ENCODE peak calls at places on chromosomes 5 and 9, in eight cellular contexts. L, S, H, Z, B, V, F and M are unnamed samples.

GRCh38 chr9:107890921-107891465 is 401.4 kb upstream of the KLF4 start:
- DNase-seq in H (no peak), Z (no peak), S (no peak), L (no peak), V (no peak), B (no peak), F (no peak), M (no peak)

GRCh38 chr9:112007575-112008240 is 111.1 kb downstream of the UGCG start:
- DNase-seq in Z (no peak), L (no peak), V (no peak), B (peak; percentile 63), F (no peak), H (no peak), S (no peak), M (no peak)

GRCh38 chr5:52786937-52787599 is 648 bp upstream of the ITGA1 start:
- DNase-seq in S (peak; percentile 47), L (no peak), V (peak; percentile 53), B (peak; percentile 69), Z (no peak), H (no peak), F (no peak), M (peak; percentile 52)

GRCh38 chr5:148730272-148730954 is 76.1 kb upstream of the HTR4 start:
- DNase-seq in F (no peak), Z (no peak), H (no peak), S (no peak), B (peak; percentile 31), V (no peak), L (no peak), M (peak; percentile 48)

GRCh38 chr9:70557665-70558419 is 143.4 kb upstream of the KLF9 start:
- DNase-seq in S (no peak), B (no peak), H (no peak), F (no peak), Z (no peak), V (no peak), L (no peak), M (no peak)

GRCh38 chr9:126151031-126151670 is 175.5 kb upstream of the MVB12B start:
- DNase-seq in H (no peak), B (peak; percentile 8), L (no peak), V (peak; percentile 72), S (no peak), F (no peak), Z (no peak), M (peak; percentile 9)

GRCh38 chr5:36369092-36369737 is 67.5 kb upstream of the RANBP3L start:
- DNase-seq in Z (no peak), B (no peak), F (no peak), H (no peak), S (no peak), L (no peak), V (no peak), M (no peak)

GRCh38 chr9:37309136-37309535 is 113.4 kb upstream of the GRHPR start:
- DNase-seq in V (peak; percentile 12), L (no peak), Z (no peak), F (no peak), H (no peak), B (no peak), S (peak; percentile 11), M (no peak)

GRCh38 chr9:132154925-132155324 is 6.9 kb upstream of the NTNG2 start:
- DNase-seq in S (no peak), L (no peak), F (no peak), Z (no peak), H (no peak), B (no peak), V (no peak), M (no peak)

GRCh38 chr9:120343416-120343815 is 236.6 kb downstream of the CDK5RAP2 start:
- DNase-seq in F (no peak), L (no peak), S (no peak), V (no peak), Z (no peak), B (no peak), H (no peak), M (no peak)

GRCh38 chr5:149853019-149853648 is 91.5 kb downstream of the PDE6A start:
- DNase-seq in V (peak; percentile 58), Z (peak; percentile 83), L (peak; percentile 79), B (peak; percentile 72), H (peak; percentile 71), F (peak; percentile 80), S (peak; percentile 24), M (peak; percentile 87)

GRCh38 chr5:94690778-94691177 is 72.3 kb downstream of the SLF1 start:
- DNase-seq in Z (no peak), H (no peak), L (no peak), F (no peak), V (no peak), B (peak; percentile 59), S (no peak), M (no peak)

GRCh38 chr9:123453058-123453667 is 97.2 kb downstream of the CRB2 start:
- DNase-seq in L (no peak), S (no peak), B (no peak), F (no peak), H (no peak), V (no peak), Z (no peak), M (no peak)

GRCh38 chr5:131386124-131386523 is 122.3 kb downstream of the CDC42SE2 start:
- DNase-seq in S (no peak), V (no peak), L (no peak), H (no peak), F (no peak), B (no peak), Z (no peak), M (no peak)

GRCh38 chr5:131384616-131385214 is 120.9 kb downstream of the CDC42SE2 start:
- DNase-seq in L (no peak), Z (no peak), S (no peak), V (no peak), H (no peak), B (no peak), F (no peak), M (no peak)

GRCh38 chr5:131382407-131383395 is 118.8 kb downstream of the CDC42SE2 start:
- DNase-seq in V (peak; percentile 66), Z (no peak), S (peak; percentile 83), B (peak; percentile 74), H (no peak), L (peak; percentile 47), F (peak; percentile 8), M (no peak)

GRCh38 chr5:131381792-131382191 is 117.9 kb downstream of the CDC42SE2 start:
- DNase-seq in L (no peak), V (no peak), B (no peak), S (no peak), F (no peak), H (no peak), Z (no peak), M (no peak)

GRCh38 chr5:131384181-131384580 is 120.3 kb downstream of the CDC42SE2 start:
- DNase-seq in Z (no peak), S (no peak), L (no peak), F (no peak), B (no peak), V (no peak), H (no peak), M (no peak)
- H3K4me1 ChIP-seq in Z (no peaks in the 10 kb centered on the region), S (peaks cover 94% of the 10 kb centered on the region), L (peaks cover 11% of the 10 kb centered on the region), F (peaks cover 1% of the 10 kb centered on the region), B (peaks cover 14% of the 10 kb centered on the region), V (peaks cover 67% of the 10 kb centered on the region), H (peaks cover 6% of the 10 kb centered on the region), M (peaks cover 48% of the 10 kb centered on the region)

GRCh38 chr9:108903437-108904103 is 30.4 kb downstream of the ELP1 start:
- DNase-seq in L (no peak), S (no peak), V (no peak), B (peak; percentile 12), F (no peak), Z (no peak), H (no peak), M (no peak)
- H3K36me3 ChIP-seq in L (peaks cover 81% of the 10 kb centered on the region), S (peaks cover 93% of the 10 kb centered on the region), V (peaks cover 19% of the 10 kb centered on the region), B (peaks cover 96% of the 10 kb centered on the region), F (peaks cover 27% of the 10 kb centered on the region), Z (no peaks in the 10 kb centered on the region), H (no peaks in the 10 kb centered on the region), M (peaks cover 95% of the 10 kb centered on the region)

GRCh38 chr9:137030931-137031527 is 859 bp downstream of the FUT7 start:
- DNase-seq in V (no peak), B (no peak), L (no peak), F (no peak), H (no peak), S (no peak), Z (no peak), M (no peak)

GRCh38 chr9:137034039-137034708 is 2.3 kb upstream of the FUT7 start:
- DNase-seq in V (no peak), L (no peak), F (no peak), Z (no peak), B (no peak), S (no peak), H (no peak), M (no peak)

GRCh38 chr9:137034709-137035506 is 3.0 kb upstream of the FUT7 start:
- DNase-seq in Z (no peak), S (peak; percentile 86), V (peak; percentile 71), H (peak; percentile 86), L (peak; percentile 89), B (peak; percentile 77), F (peak; percentile 76), M (peak; percentile 91)

GRCh38 chr9:137031904-137032639 is at the start of gene FUT7:
- DNase-seq in B (no peak), S (no peak), F (no peak), L (no peak), H (no peak), Z (no peak), V (no peak), M (no peak)

DNA sequence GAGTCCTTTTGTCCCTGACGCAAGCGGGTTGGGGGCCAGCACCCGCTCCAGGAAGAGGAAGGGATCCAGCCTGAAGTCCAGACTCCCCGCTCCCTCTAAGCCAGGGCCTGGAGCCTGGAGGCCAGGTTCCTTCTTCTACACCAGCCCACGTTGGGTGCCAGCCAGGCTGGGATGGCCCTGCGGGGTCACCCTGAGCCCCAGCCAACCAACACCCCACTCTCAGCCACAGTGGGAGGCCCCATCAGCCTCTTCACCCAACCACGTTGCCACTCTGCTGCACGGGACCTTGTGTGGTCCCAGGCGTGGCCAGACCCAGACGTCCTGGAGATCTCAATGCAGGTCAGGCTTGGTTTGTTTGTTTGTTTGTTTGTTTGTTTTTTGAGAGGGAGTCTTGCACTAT is 1.0 kb upstream of the FUT7 start:
- DNase-seq in B (no peak), Z (no peak), F (no peak), S (no peak), V (no peak), H (no peak), L (no peak), M (no peak)
- H3K4me3 ChIP-seq in B (no peak overlapping the region), Z (no peak overlapping the region), F (no peak overlapping the region), S (peak overlapping the region; percentile 26), V (no peak overlapping the region), H (no peak overlapping the region), L (no peak overlapping the region), M (no peak overlapping the region)

GRCh38 chr5:137085206-137085605 is 413.9 kb downstream of the SPOCK1 start:
- DNase-seq in S (no peak), F (no peak), B (no peak), V (no peak), Z (no peak), H (no peak), L (no peak), M (no peak)

GRCh38 chr5:137078171-137078665 is 420.9 kb downstream of the SPOCK1 start:
- DNase-seq in V (no peak), H (no peak), L (no peak), F (no peak), B (no peak), Z (no peak), S (no peak), M (no peak)

GRCh38 chr5:137086289-137086838 is 412.8 kb downstream of the SPOCK1 start:
- DNase-seq in B (no peak), S (no peak), H (no peak), V (no peak), F (no peak), L (no peak), Z (no peak), M (no peak)

GRCh38 chr5:137088175-137088574 is 411.0 kb downstream of the SPOCK1 start:
- DNase-seq in F (no peak), H (no peak), V (no peak), Z (no peak), S (no peak), L (no peak), B (no peak), M (no peak)

GRCh38 chr5:137084016-137084415 is 415.1 kb downstream of the SPOCK1 start:
- DNase-seq in B (no peak), V (no peak), F (no peak), H (no peak), S (no peak), L (no peak), Z (no peak), M (no peak)
- H3K4me1 ChIP-seq in B (no peaks in the 10 kb centered on the region), V (no peaks in the 10 kb centered on the region), F (peaks cover 6% of the 10 kb centered on the region), H (no peaks in the 10 kb centered on the region), S (no peaks in the 10 kb centered on the region), L (no peaks in the 10 kb centered on the region), Z (no peaks in the 10 kb centered on the region), M (no peaks in the 10 kb centered on the region)